ENCODE peak calls at places on chromosomes 2 and 18, in eight cellular contexts. D is astrocyte of the spinal cord, M is cardiac muscle cell, C is endodermal cell, Z is HCT116, S is AG04450, E is pancreas, H is colonic mucosa. V is an unnamed sample.

GRCh38 chr2:237732790-237733349 is 65.7 kb upstream of the RBM44 start:
- DNase-seq in D (no peak), M (peak; percentile 38), C (peak; percentile 65), Z (no peak), S (no peak), E (no peak), H (no peak), V (no peak)

GRCh38 chr2:168816369-168816768 is 13.9 kb downstream of the NOSTRIN start:
- DNase-seq in D (peak; percentile 85), M (no peak), C (no peak), Z (no peak), S (peak; percentile 53), E (no peak), H (no peak), V (no peak)

GRCh38 chr2:144996225-144996795 is 476.4 kb upstream of the ZEB2 start:
- DNase-seq in D (peak; percentile 79), M (no peak), C (no peak), Z (no peak), S (no peak), E (no peak), H (no peak), V (no peak)

GRCh38 chr2:136863468-136863867 is 98.1 kb downstream of the THSD7B start:
- DNase-seq in D (no peak), M (no peak), C (no peak), Z (no peak), S (no peak), E (no peak), H (no peak), V (no peak)

GRCh38 chr2:30686000-30686399 is 121.2 kb downstream of the CAPN13 start:
- DNase-seq in D (no peak), M (peak; percentile 63), C (peak; percentile 79), Z (no peak), S (no peak), E (peak; percentile 22), H (no peak), V (no peak)

GRCh38 chr2:136510244-136510643 is 255.1 kb upstream of the THSD7B start:
- DNase-seq in D (no peak), M (no peak), C (peak; percentile 65), Z (no peak), S (no peak), E (no peak), H (no peak), V (no peak)

GRCh38 chr2:9087151-9087681 is 83.7 kb upstream of the MBOAT2 start:
- DNase-seq in D (peak; percentile 27), M (no peak), C (no peak), Z (no peak), S (no peak), E (no peak), H (no peak), V (no peak)

GRCh38 chr2:29509397-29509796 is 394.2 kb downstream of the CLIP4 start:
- DNase-seq in D (no peak), M (no peak), C (no peak), Z (no peak), S (no peak), E (no peak), H (no peak), V (no peak)

GRCh38 chr2:208256192-208256782 is 1.4 kb upstream of the IDH1 start:
- DNase-seq in D (no peak), M (peak; percentile 28), C (peak; percentile 50), Z (no peak), S (no peak), E (no peak), H (no peak), V (no peak)

GRCh38 chr2:235661136-235661535 is 167.3 kb downstream of the AGAP1 start:
- DNase-seq in D (no peak), M (no peak), C (no peak), Z (no peak), S (no peak), E (no peak), H (no peak), V (no peak)

GRCh38 chr2:152635635-152636298 is 81.5 kb downstream of the PRPF40A start:
- DNase-seq in D (peak; percentile 49), M (peak; percentile 75), C (peak; percentile 90), Z (peak; percentile 34), S (no peak), E (peak; percentile 75), H (peak; percentile 73), V (peak; percentile 36)

GRCh38 chr2:236715511-236715961 is 145.9 kb downstream of the ACKR3 start:
- DNase-seq in D (no peak), M (no peak), C (no peak), Z (no peak), S (no peak), E (no peak), H (peak; percentile 33), V (no peak)

GRCh38 chr2:86747708-86748627 is 27.9 kb downstream of the RMND5A start:
- DNase-seq in D (peak; percentile 88), M (no peak), C (no peak), Z (peak; percentile 31), S (peak; percentile 53), E (no peak), H (peak; percentile 33), V (no peak)

GRCh38 chr2:224428787-224429440 is 27.0 kb upstream of the FAM124B start:
- DNase-seq in D (no peak), M (peak; percentile 2), C (no peak), Z (no peak), S (no peak), E (no peak), H (no peak), V (no peak)

GRCh38 chr2:205763708-205764501 is 81.6 kb downstream of the NRP2 start:
- DNase-seq in D (peak; percentile 93), M (peak; percentile 57), C (peak; percentile 97), Z (no peak), S (peak; percentile 46), E (peak; percentile 82), H (peak; percentile 74), V (no peak)

GRCh38 chr18:3411327-3411726 is 38.6 kb upstream of the TGIF1 start:
- DNase-seq in D (no peak), M (no peak), C (no peak), Z (no peak), S (no peak), E (no peak), H (no peak), V (no peak)

DNA sequence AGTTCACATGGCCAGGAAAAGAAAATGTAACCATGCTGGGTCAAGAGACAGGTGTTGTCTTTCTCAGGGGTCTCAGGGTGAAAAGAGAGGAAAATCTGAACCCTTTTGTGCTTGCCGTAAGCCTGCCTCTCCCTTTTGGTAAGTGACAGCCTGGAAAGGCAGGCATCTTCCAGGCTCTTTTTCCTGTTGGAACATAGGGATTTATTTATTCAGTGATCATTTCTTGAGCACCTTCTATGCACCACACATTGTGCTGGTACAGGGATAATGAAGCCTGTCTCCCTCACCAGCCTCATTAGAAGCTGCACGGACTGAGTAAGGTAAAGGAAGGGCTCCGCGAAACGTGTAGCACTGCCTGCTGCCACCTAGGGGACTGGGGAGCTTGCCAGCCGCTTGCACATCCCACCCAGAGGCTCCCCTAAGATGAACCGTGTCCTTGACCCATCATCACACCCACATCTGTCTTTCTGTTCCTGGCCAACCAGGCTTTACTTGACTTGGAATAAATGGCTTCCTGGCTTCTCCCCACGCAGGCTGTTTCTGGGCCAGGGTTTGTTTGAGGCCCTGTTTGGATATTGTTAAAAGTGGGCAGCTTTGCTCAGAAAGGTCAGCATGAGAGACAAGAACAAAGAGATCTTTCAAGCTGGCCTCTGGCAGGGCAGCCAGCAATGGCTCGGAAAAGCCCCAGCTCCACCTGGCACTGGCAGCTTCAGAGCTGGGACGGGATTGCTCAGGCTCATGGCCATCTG is 73.3 kb upstream of the MCFD2 start:
- DNase-seq in D (no peak), M (peak; percentile 37), C (peak; percentile 75), Z (no peak), S (no peak), E (no peak), H (no peak), V (no peak)
- TF ChIP-seq CTCF in D (peak; percentile 39), M (peak; percentile 10), C (peak; percentile 73), Z (peak; percentile 29), S (peak; percentile 14), E (no peak), H (no peak), V (no peak)

DNA sequence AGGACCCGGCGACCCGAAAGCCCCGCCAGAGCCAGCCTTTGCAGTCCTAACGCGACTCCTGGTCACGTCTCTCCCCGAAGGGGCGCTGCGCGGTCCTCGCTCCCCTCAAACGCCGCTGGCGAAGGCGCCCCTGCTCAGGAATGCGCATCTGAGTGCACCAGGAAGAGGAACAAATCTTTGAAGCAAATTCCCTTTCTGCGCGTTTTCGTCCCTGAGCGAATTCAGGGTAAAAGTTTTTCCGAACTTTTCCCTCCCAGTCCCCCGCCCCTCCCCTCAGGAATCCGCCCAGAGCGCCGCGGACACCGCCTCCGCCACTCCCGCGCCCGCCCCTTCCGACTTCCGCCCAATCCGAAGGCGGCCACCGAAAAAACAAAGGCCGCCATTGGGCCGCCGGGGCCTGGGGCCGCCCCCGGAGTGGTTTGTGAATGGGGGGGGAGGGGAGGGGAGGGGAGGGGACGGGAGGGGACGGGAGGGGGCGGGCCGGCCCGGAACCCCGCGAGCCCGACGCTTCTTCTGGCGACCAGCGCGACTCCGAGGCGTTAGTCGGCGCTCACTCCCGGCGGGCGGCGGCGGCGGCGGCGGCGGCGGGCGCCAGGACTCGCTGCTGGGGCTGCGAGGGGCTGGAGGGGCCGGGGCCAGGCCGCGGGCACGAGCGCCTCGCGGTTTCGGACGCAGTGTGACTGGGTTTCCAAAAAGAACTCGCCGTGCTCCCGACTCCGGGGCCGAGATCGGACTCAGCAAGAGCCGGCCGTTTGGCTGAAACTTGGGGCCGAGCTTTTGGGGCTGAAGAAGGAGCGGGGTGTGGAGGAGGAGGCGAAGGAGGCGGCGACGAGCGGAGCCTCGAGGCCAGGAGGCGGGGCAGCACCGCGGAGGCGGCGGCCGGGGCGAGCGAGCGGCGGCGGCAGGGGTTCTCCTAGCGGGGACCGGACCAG is at the start of gene FZD7:
- DNase-seq in D (peak; percentile 97), M (peak; percentile 95), C (peak; percentile 98), Z (peak; percentile 77), S (peak; percentile 87), E (peak; percentile 96), H (peak; percentile 94), V (peak; percentile 79)
- TF ChIP-seq CTCF in D (peak; percentile 17), M (peak; percentile 30), C (peak; percentile 57), Z (peak; percentile 30), S (peak; percentile 15), E (no peak), H (no peak), V (no peak)

GRCh38 chr2:105428387-105429018 is 29.7 kb upstream of the FHL2 start:
- DNase-seq in D (no peak), M (no peak), C (no peak), Z (no peak), S (no peak), E (no peak), H (no peak), V (no peak)
- TF ChIP-seq CTCF in D (no peak), M (no peak), C (no peak), Z (no peak), S (no peak), E (no peak), H (no peak), V (no peak)

DNA sequence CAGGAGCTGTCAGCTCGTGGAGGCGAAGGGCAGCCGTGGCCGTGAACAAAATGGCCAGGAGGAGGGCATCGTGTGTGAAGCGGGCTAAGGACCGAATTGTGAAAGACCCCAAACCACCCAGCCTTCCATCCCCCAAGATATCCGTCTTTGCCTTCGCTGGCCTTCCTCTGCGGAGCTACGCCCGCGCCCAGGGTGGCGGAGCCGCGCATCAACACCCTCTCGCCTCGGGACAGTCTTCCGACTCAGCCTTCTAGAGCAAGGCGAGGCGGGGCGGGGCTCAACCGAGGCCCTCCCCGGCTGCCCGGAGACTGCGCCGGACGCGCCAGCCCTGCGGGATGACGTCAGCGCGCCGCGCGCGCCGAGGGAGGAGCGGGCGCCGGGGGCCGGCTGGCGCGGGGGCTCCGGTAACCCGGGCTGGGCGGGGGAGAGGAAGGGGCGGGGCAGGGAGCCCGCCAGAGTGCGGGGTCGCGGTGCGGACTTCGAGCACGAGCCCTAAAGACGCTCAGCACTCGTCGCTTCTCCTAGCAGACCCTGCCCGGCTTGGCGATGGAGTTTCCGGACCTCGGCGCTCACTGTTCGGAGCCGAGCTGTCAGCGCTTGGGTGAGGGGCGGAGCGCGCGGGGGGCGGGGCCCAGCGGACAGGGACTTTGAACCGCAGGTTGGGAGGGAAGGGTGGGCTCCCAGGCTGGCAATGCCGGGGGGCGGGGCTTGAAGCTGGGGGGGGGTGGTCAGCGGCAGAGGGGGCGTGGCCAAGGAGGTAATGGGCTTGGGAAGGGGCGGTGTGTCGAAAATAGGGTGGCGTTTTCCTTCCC is at the start of gene ZFAND2B:
- DNase-seq in D (peak; percentile 94), M (peak; percentile 97), C (peak; percentile 98), Z (peak; percentile 78), S (peak; percentile 69), E (peak; percentile 99), H (peak; percentile 97), V (peak; percentile 99)
- TF ChIP-seq CTCF in D (no peak), M (no peak), C (peak; percentile 41), Z (no peak), S (no peak), E (no peak), H (no peak), V (no peak)

V was measured in activated B cell treated with CpG ODN at 0.5 μM for 24 hours.